ENCODE peak calls at places on chromosomes 2 and 18, in six cellular contexts. I is IMR-90, Z is HCT116, Q is spleen, R is neural progenitor cell, U is hepatocyte. E is an unnamed sample.
A peak's percentile ranks its signal among the peaks of the same experiment; 100 is the strongest.

GRCh38 chr2:47334356-47335136 is 68.4 kb upstream of the MSH2 start:
- DNase-seq in I (no peak), U (no peak), R (peak; percentile 73), Q (no peak), Z (no peak), E (peak; percentile 34)

GRCh38 chr2:66925128-66925527 is 472.0 kb upstream of the ETAA1 start:
- DNase-seq in Z (no peak), U (no peak), Q (no peak), R (no peak), I (peak; percentile 39), E (no peak)

GRCh38 chr18:57984490-57985109 is 59.4 kb upstream of the NEDD4L start:
- DNase-seq in U (no peak), Z (no peak), R (no peak), I (no peak), Q (no peak), E (no peak)

GRCh38 chr2:236828002-236828401 is 257.7 kb upstream of the COPS8 start:
- DNase-seq in Z (no peak), U (no peak), R (peak; percentile 38), Q (no peak), I (no peak), E (no peak)

GRCh38 chr18:79736230-79736629 is 56.6 kb downstream of the CTDP1 start:
- DNase-seq in R (no peak), I (no peak), Q (peak; percentile 71), U (no peak), Z (no peak), E (no peak)

GRCh38 chr2:236646871-236647270 is 77.2 kb downstream of the ACKR3 start:
- DNase-seq in U (no peak), Q (no peak), R (no peak), I (no peak), Z (no peak), E (no peak)

GRCh38 chr2:172178035-172178434 is 75.3 kb upstream of the DLX2 start:
- DNase-seq in R (no peak), Q (no peak), I (peak; percentile 73), Z (no peak), U (no peak), E (no peak)

GRCh38 chr2:47313141-47313691 is 89.7 kb upstream of the MSH2 start:
- DNase-seq in Q (peak; percentile 43), Z (peak; percentile 50), U (peak; percentile 87), R (no peak), I (no peak), E (no peak)

GRCh38 chr2:23689891-23690290 is 237.0 kb downstream of the ATAD2B start:
- DNase-seq in U (no peak), I (no peak), R (peak; percentile 33), Q (peak; percentile 51), Z (no peak), E (no peak)

GRCh38 chr2:191560594-191560993 is 117.3 kb upstream of the NABP1 start:
- DNase-seq in Z (no peak), I (no peak), Q (no peak), R (no peak), U (no peak), E (no peak)

GRCh38 chr2:111618577-111618930 is 265.4 kb downstream of the ANAPC1 start:
- DNase-seq in I (no peak), Z (no peak), R (no peak), U (no peak), Q (peak; percentile 84), E (no peak)

GRCh38 chr18:69935319-69936190 is 12.1 kb downstream of the CD226 start:
- DNase-seq in I (no peak), U (peak; percentile 10), Z (peak; percentile 2), Q (peak; percentile 83), R (peak; percentile 45), E (peak; percentile 73)

GRCh38 chr2:235967358-235967757 is 200.8 kb downstream of the GBX2 start:
- DNase-seq in Z (no peak), R (no peak), I (no peak), U (no peak), Q (no peak), E (no peak)

GRCh38 chr18:13379062-13379800 is 160.7 kb downstream of the LDLRAD4 start:
- DNase-seq in Z (no peak), U (no peak), R (no peak), I (no peak), Q (no peak), E (no peak)

GRCh38 chr2:31335921-31336570 is 78.5 kb downstream of the XDH start:
- DNase-seq in U (no peak), R (no peak), I (peak; percentile 86), Z (no peak), Q (no peak), E (no peak)

GRCh38 chr2:239735131-239735828 is 289.9 kb downstream of the NDUFA10 start:
- DNase-seq in Q (peak; percentile 72), R (peak; percentile 78), I (no peak), Z (no peak), U (no peak), E (no peak)

GRCh38 chr18:54958711-54959625 is at the start of gene CCDC68:
- DNase-seq in Q (peak; percentile 84), I (no peak), U (peak; percentile 75), R (peak; percentile 53), Z (no peak), E (no peak)

GRCh38 chr18:65788373-65788772 is 37.6 kb downstream of the CDH7 start:
- DNase-seq in I (no peak), R (peak; percentile 13), U (peak; percentile 66), Z (no peak), Q (no peak), E (no peak)

GRCh38 chr18:59055345-59056032 is 84.2 kb upstream of the SEC11C start:
- DNase-seq in Z (no peak), I (no peak), R (peak; percentile 67), U (no peak), Q (no peak), E (no peak)

GRCh38 chr2:68357608-68358337 is 7.3 kb upstream of the PLEK start:
- DNase-seq in Q (no peak), R (peak; percentile 73), I (peak; percentile 58), Z (peak; percentile 51), U (peak; percentile 21), E (no peak)

GRCh38 chr18:45330170-45330594 is 285.1 kb upstream of the SLC14A2 start:
- DNase-seq in Q (no peak), U (no peak), I (no peak), Z (no peak), R (no peak), E (no peak)

GRCh38 chr2:101893676-101894381 is 97.9 kb upstream of the IL1R2 start:
- DNase-seq in R (peak; percentile 91), I (no peak), Z (no peak), U (no peak), Q (no peak), E (no peak)

GRCh38 chr2:229586746-229587705 is 127.3 kb downstream of the DNER start:
- DNase-seq in Q (peak; percentile 76), Z (peak; percentile 76), I (peak; percentile 60), R (peak; percentile 92), U (peak; percentile 92), E (no peak)

GRCh38 chr2:56580242-56580641 is 396.5 kb downstream of the CCDC85A start:
- DNase-seq in Z (no peak), I (peak; percentile 19), Q (no peak), R (no peak), U (no peak), E (no peak)

GRCh38 chr2:226888378-226888915 is 52.6 kb downstream of the RHBDD1 start:
- DNase-seq in R (no peak), I (no peak), Q (no peak), U (no peak), Z (no peak), E (no peak)

GRCh38 chr2:121771976-121772742 is 16.7 kb downstream of the TSN start:
- DNase-seq in R (no peak), I (peak; percentile 32), U (no peak), Q (no peak), Z (no peak), E (no peak)

GRCh38 chr2:69616755-69617154 is 26.8 kb downstream of the AAK1 start:
- DNase-seq in Q (no peak), R (no peak), U (no peak), Z (peak; percentile 36), I (no peak), E (peak; percentile 21)

GRCh38 chr2:158970522-158970855 is 2.0 kb downstream of the TANC1 start:
- DNase-seq in Z (no peak), I (no peak), Q (no peak), R (no peak), U (no peak), E (no peak)
- H3K4me3 ChIP-seq in Z (peak overlapping the region; percentile 77), I (peak overlapping the region; percentile 87), Q (peak overlapping the region; percentile 58), R (no peak overlapping the region), U (peak overlapping the region; percentile 88), E (peak overlapping the region; percentile 74)

GRCh38 chr2:73983322-73984202 is 1.1 kb upstream of the TET3 start:
- DNase-seq in U (peak; percentile 91), R (peak; percentile 84), Z (peak; percentile 88), I (no peak), Q (peak; percentile 84), E (peak; percentile 51)
- TF ChIP-seq CTCF in U (no peak), R (no peak), Z (no peak), I (no peak), Q (no peak), E (no peak)

DNA sequence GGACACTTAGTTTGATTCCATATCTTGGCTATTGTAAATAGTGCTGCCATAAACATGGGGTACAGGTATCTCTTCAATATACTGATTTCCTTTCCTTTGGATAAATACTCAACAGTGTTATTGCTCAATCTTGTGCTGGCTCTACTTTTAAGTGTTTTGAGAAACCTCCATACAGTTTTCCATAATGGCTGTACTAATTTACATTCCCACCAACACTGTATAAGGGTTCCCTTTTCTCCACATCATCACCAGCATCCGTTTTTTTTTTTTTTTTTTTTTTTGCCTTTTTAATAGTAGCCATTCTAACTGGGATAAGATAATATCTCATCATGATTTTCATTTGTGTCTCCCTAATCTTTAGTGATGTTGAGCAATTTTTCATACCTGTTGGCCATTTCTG is 29.9 kb upstream of the GALNT5 start:
- DNase-seq in R (no peak), Z (no peak), U (no peak), Q (no peak), I (no peak), E (no peak)
- H3K27me3 ChIP-seq in R (no peaks in the 10 kb centered on the region), Z (no peaks in the 10 kb centered on the region), U (no peaks in the 10 kb centered on the region), Q (no peaks in the 10 kb centered on the region), I (no peaks in the 10 kb centered on the region), E (no peaks in the 10 kb centered on the region)

GRCh38 chr2:180145163-180145562 is 138.1 kb upstream of the CWC22 start:
- DNase-seq in Q (no peak), R (peak; percentile 11), U (no peak), I (no peak), Z (no peak), E (no peak)

GRCh38 chr2:180143633-180144032 is 136.5 kb upstream of the CWC22 start:
- DNase-seq in I (no peak), Q (no peak), Z (no peak), R (no peak), U (no peak), E (no peak)

GRCh38 chr2:180144311-180144813 is 137.3 kb upstream of the CWC22 start:
- DNase-seq in U (no peak), Z (no peak), I (no peak), Q (no peak), R (no peak), E (no peak)

GRCh38 chr2:180146114-180146513 is 139.0 kb upstream of the CWC22 start:
- DNase-seq in Q (no peak), I (no peak), U (no peak), R (no peak), Z (no peak), E (no peak)

DNA sequence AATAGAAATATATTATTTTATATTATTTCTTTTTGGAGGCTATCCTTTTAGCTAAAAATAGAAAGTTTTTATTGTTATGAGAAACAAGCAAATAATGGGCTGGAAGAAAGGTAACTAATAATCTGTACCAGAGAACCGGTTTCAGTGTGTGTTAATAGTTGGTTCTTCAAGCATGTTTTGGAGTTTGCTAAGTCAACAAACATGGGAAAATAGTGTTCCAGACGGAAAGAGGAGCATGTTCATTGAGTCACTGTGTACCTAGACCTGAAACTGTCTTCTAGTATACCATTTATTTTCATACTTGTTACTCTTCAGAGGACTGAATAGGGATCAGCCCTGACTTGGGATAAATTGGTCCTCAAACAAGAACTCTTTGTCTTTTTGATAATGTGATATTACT is 134.5 kb upstream of the CWC22 start:
- DNase-seq in Z (no peak), I (no peak), Q (no peak), U (no peak), R (no peak), E (no peak)
- H3K4me3 ChIP-seq in Z (no peak overlapping the region), I (no peak overlapping the region), Q (no peak overlapping the region), U (no peak overlapping the region), R (no peak overlapping the region), E (no peak overlapping the region)

E was measured in GM06990.